ENCODE peak calls at places on chromosomes 13 and 19, in five cellular contexts. Q is tibial nerve, I is breast epithelium, K is brain microvascular endothelial cell, O is upper lobe of left lung. D is an unnamed sample.

GRCh38 chr19:3692141-3693029 is 7.9 kb downstream of the PIP5K1C start:
- DNase-seq in O (no peak), I (no peak), K (no peak), Q (no peak), D (no peak)

GRCh38 chr19:21698215-21698614 is 69.2 kb downstream of the ZNF100 start:
- DNase-seq in O (no peak), I (no peak), K (no peak), Q (peak; percentile 22), D (no peak)

GRCh38 chr19:3986260-3987041 is 1.2 kb upstream of the EEF2 start:
- DNase-seq in Q (peak; percentile 56), K (peak; percentile 68), O (peak; percentile 61), I (peak; percentile 38), D (peak; percentile 60)

GRCh38 chr13:98842074-98842473 is 89.6 kb upstream of the SLC15A1 start:
- DNase-seq in Q (no peak), O (no peak), K (no peak), I (no peak), D (no peak)

GRCh38 chr13:83190020-83190419 is 692.3 kb downstream of the SLITRK1 start:
- DNase-seq in I (no peak), O (no peak), K (no peak), Q (no peak), D (no peak)

GRCh38 chr13:93758575-93758974 is 532.0 kb downstream of the GPC6 start:
- DNase-seq in Q (no peak), I (no peak), K (no peak), O (no peak), D (no peak)

GRCh38 chr13:99018418-99019180 is 40.7 kb upstream of the DOCK9 start:
- DNase-seq in Q (no peak), I (no peak), K (no peak), O (no peak), D (no peak)

GRCh38 chr19:4518345-4519171 is at the start of gene PLIN4:
- DNase-seq in O (no peak), K (no peak), I (peak; percentile 74), Q (no peak), D (no peak)

GRCh38 chr19:27794444-27795042 is 1418.4 kb downstream of the UQCRFS1 start:
- DNase-seq in I (no peak), Q (no peak), K (peak; percentile 39), O (no peak), D (peak; percentile 3)

GRCh38 chr13:49499889-49500660 is 4.3 kb downstream of the PHF11 start:
- DNase-seq in Q (no peak), O (no peak), K (peak; percentile 63), I (no peak), D (no peak)

GRCh38 chr19:35721374-35721773 is 3.6 kb downstream of the KMT2B start:
- DNase-seq in Q (no peak), O (no peak), K (no peak), I (no peak), D (peak; percentile 65)

GRCh38 chr19:10238172-10238783 is 7.1 kb upstream of the S1PR2 start:
- DNase-seq in Q (no peak), I (no peak), K (peak; percentile 35), O (peak; percentile 66), D (no peak)

GRCh38 chr13:43905435-43906031 is 25.8 kb downstream of the LACC1 start:
- DNase-seq in O (no peak), I (no peak), Q (peak; percentile 81), K (peak; percentile 60), D (no peak)

GRCh38 chr13:73610799-73611592 is 523.2 kb downstream of the KLF12 start:
- DNase-seq in Q (no peak), I (no peak), K (no peak), O (no peak), D (no peak)

GRCh38 chr19:12789098-12789903 is 2.0 kb upstream of the JUNB start:
- DNase-seq in Q (no peak), I (no peak), O (no peak), K (no peak), D (no peak)

GRCh38 chr13:43805071-43805468 is 18.3 kb upstream of the ENOX1 start:
- DNase-seq in I (no peak), O (no peak), Q (peak; percentile 7), K (peak; percentile 93), D (no peak)

GRCh38 chr13:51780099-51780498 is 23.9 kb downstream of the DHRS12 start:
- DNase-seq in I (no peak), Q (no peak), K (no peak), O (no peak), D (no peak)

GRCh38 chr13:51783432-51784094 is 20.4 kb downstream of the DHRS12 start:
- DNase-seq in Q (no peak), I (no peak), O (no peak), K (no peak), D (no peak)

GRCh38 chr13:51784097-51784496 is 19.9 kb downstream of the DHRS12 start:
- DNase-seq in K (no peak), Q (no peak), O (no peak), I (no peak), D (no peak)

GRCh38 chr13:51782026-51782710 is 21.8 kb downstream of the DHRS12 start:
- DNase-seq in Q (no peak), K (no peak), I (no peak), O (no peak), D (peak; percentile 94)

DNA sequence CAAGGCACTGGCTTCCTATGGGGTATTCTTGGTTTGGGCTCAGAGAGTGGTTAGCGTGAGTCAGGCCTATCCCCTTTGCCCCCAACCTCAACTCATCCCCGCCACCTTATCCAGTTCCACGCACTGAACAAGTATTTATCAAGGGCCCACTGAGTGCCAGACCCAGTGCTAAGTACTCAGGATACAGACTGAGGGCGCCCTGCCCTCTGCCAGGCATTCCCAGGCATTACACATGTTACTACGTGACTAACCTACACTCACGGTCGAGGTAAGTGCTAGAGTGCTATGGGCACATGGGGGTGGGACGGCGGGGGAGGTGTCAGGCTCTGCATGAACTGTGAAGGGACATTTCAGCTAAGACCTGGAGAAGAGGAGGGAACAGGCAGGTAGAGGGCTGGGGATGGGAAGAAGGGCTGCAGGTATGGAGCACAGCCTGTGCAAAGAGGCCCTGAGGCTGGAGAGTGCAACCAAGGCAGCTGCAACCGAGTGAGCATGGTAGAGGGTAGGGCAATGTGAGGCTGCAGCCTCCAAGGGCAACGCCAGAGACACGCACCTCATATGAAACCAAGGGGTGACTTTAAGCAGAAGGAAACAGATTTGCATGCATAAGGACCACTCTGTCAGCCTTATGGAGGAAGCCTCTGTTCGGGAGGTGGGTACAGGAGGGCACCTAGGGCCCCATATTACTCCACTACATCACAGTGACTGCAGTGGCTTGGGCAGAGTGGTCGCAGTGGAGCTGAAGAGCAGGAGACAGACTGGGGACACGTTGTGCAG is 22.5 kb downstream of the DHRS12 start:
- DNase-seq in O (peak; percentile 59), I (no peak), Q (no peak), K (no peak), D (peak; percentile 51)
- TF ChIP-seq CTCF in O (peak; percentile 23), I (peak; percentile 36), Q (no peak), K (peak; percentile 69), D (no peak)

GRCh38 chr13:102848956-102849355 is 3.1 kb downstream of the ERCC5 start:
- DNase-seq in K (no peak), O (no peak), Q (no peak), I (no peak), D (no peak)

GRCh38 chr13:102845289-102845629 is 573 bp upstream of the ERCC5 start:
- DNase-seq in K (no peak), O (no peak), Q (no peak), I (no peak), D (no peak)

GRCh38 chr13:102847272-102848234 is 1.7 kb downstream of the ERCC5 start:
- DNase-seq in Q (no peak), K (peak; percentile 11), I (no peak), O (no peak), D (no peak)

GRCh38 chr13:102846261-102847015 is 606 bp downstream of the ERCC5 start:
- DNase-seq in I (no peak), O (peak; percentile 57), K (peak; percentile 39), Q (no peak), D (peak; percentile 34)

DNA sequence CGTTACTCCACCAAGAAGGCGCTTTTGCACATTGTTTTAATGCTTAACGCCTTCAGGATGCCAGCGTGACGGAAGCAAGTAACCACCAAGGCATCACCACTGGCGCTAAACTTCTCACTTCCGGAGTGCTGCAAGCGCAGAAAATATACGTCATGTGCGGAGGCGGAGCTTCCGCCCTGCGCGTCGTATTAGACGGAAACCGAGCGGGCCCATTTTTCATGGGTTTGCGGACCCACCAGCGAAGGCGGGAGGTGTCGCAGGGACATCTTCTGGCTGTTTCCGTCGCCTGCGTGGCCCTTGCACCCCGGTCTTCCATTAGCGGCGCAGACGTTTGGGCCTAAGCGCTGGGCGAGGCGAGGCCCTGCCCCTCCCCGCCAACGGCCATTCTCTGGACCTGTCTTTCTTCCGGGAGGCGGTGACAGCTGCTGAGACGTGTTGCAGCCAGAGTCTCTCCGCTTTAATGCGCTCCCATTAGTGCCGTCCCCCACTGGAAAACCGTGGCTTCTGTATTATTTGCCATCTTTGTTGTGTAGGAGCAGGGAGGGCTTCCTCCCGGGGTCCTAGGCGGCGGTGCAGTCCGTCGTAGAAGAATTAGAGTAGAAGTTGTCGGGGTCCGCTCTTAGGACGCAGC is at the start of gene ERCC5:
- DNase-seq in K (peak; percentile 93), Q (peak; percentile 93), I (peak; percentile 89), O (peak; percentile 89), D (peak; percentile 94)
- TF ChIP-seq CTCF in K (no peak), Q (no peak), I (peak; percentile 8), O (no peak), D (no peak)

GRCh38 chr19:16340092-16340491 is 15.5 kb downstream of the KLF2 start:
- DNase-seq in O (no peak), I (no peak), K (peak; percentile 61), Q (no peak), D (no peak)

GRCh38 chr19:16337809-16338469 is 13.3 kb downstream of the KLF2 start:
- DNase-seq in I (no peak), K (no peak), Q (no peak), O (no peak), D (no peak)

GRCh38 chr19:16339361-16339725 is 14.7 kb downstream of the KLF2 start:
- DNase-seq in I (no peak), K (no peak), O (no peak), Q (no peak), D (no peak)

GRCh38 chr19:16340654-16341053 is 16.0 kb downstream of the KLF2 start:
- DNase-seq in Q (no peak), K (no peak), I (no peak), O (no peak), D (no peak)

DNA sequence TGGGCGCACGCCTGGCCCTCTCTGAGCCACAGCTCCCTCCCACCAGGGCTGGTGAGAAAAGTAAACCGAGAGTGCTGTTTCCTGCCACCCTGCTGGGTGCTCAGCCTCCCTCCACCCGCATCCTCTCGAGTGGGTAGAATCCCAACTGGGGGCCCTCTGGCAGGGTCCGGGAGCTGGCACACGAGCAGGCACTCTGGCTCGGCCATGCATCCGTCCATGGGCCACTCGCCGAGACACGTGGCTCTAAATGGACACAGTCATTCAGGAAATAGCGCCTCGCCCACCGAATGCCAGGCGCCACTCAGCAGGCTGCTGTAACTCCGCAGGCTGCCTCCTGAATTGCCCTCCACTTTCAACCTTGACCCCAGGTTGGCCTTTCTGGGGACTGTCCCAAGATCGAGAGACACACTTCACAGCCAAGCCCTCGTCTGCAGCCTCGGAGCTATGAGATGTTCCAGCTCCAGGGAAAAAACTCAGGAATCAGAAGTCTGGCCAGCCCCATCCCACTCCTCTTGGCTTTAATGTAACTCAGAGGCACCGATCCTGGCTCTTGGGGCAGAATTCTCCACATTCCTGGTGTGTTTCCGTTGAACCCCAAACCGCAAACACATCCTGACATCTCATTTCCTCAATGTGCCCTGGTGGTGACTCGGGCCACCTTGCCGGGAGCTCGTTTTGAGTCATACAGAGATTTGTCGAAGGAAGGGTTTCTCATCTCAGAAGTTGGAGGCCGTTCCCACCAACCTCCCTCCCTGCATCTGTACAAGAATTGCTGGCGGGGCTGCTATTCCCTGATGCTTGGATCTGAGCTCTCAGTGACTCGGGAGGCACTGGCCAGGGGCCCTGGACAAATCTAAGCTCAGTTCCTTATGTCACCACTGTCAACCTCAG is 14.1 kb downstream of the KLF2 start:
- DNase-seq in Q (no peak), O (peak; percentile 69), I (peak; percentile 49), K (peak; percentile 95), D (no peak)
- TF ChIP-seq CTCF in Q (no peak), O (no peak), I (no peak), K (peak; percentile 40), D (no peak)

GRCh38 chr13:46342538-46342937 is 44.5 kb downstream of the RUBCNL start:
- DNase-seq in I (no peak), Q (no peak), O (no peak), K (no peak), D (no peak)
- TF ChIP-seq CTCF in I (no peak), Q (no peak), O (no peak), K (peak; percentile 3), D (no peak)

D was measured in pancreas.